ENCODE peak calls at places on chromosomes 16 and 17, in ten cellular contexts. S is EL; D is activated T-cell treated with anti-CD3 and anti-CD28 coated beads, Interleukin-2, amount 50 U/mL, for 4 hours; T is adrenal gland; P is Right ventricle myocardium superior; Y is activated T-helper 1 cell treated with Interleukin-2 at 50 U/mL for 16 hours; N is NCI-H1930; I is effector CD4-positive, alpha-beta T cell; B is AG04449; L is stimulated activated CD4-positive, alpha-beta T cell treated with anti-CD3 and anti-CD28 coated beads, Interleukin-4, amount 100 ng/mL, for 1 hour. H is an unnamed sample.

GRCh38 chr16:56547120-56547948 is 17.5 kb upstream of the MT4 start:
- DNase-seq in S (peak), D (no peak), T (no peak), P (no peak), Y (no peak), N (no peak), I (no peak), B (peak), L (no peak), H (peak)

GRCh38 chr17:75366432-75366831 is 39.0 kb downstream of the GRB2 start:
- DNase-seq in S (no peak), D (no peak), T (no peak), P (no peak), Y (no peak), N (no peak), I (no peak), B (no peak), L (no peak), H (no peak)

GRCh38 chr16:30030011-30030685 is 923 bp downstream of the TLCD3B start:
- DNase-seq in S (no peak), D (no peak), T (no peak), P (no peak), Y (no peak), N (no peak), I (no peak), B (no peak), L (no peak), H (no peak)

GRCh38 chr16:50427107-50427506 is 58.3 kb upstream of the BRD7 start:
- DNase-seq in S (no peak), D (no peak), T (no peak), P (no peak), Y (no peak), N (no peak), I (no peak), B (no peak), L (no peak), H (no peak)

GRCh38 chr16:26454102-26454501 is 612.6 kb upstream of the C16orf82 start:
- DNase-seq in S (no peak), D (no peak), T (no peak), P (no peak), Y (no peak), N (no peak), I (no peak), B (no peak), L (no peak), H (no peak)

GRCh38 chr16:53803451-53803850 is 99.5 kb downstream of the FTO start:
- DNase-seq in S (no peak), D (no peak), T (no peak), P (no peak), Y (no peak), N (no peak), I (no peak), B (no peak), L (no peak), H (no peak)

GRCh38 chr17:41553176-41553575 is 18.7 kb downstream of the KRT9 start:
- DNase-seq in S (no peak), D (no peak), T (no peak), P (no peak), Y (no peak), N (no peak), I (no peak), B (no peak), L (no peak), H (no peak)

GRCh38 chr17:31696184-31696602 is 162.9 kb downstream of the COPRS start:
- DNase-seq in S (peak), D (no peak), T (peak), P (peak), Y (no peak), N (no peak), I (no peak), B (peak), L (no peak), H (peak)

GRCh38 chr17:12089809-12090384 is 69.2 kb downstream of the MAP2K4 start:
- DNase-seq in S (peak), D (no peak), T (no peak), P (no peak), Y (no peak), N (no peak), I (no peak), B (peak), L (no peak), H (peak)

GRCh38 chr17:78450696-78451344 is 72.4 kb downstream of the PGS1 start:
- DNase-seq in S (peak), D (no peak), T (no peak), P (no peak), Y (no peak), N (no peak), I (no peak), B (no peak), L (no peak), H (no peak)

GRCh38 chr16:85659805-85660511 is 28.8 kb downstream of the GINS2 start:
- DNase-seq in S (peak), D (peak), T (peak), P (peak), Y (peak), N (no peak), I (peak), B (no peak), L (peak), H (peak)

GRCh38 chr16:29875206-29875605 is 12.2 kb upstream of the CDIPT start:
- DNase-seq in S (no peak), D (no peak), T (no peak), P (no peak), Y (no peak), N (no peak), I (no peak), B (no peak), L (no peak), H (no peak)

GRCh38 chr17:48997827-48998556 is 807 bp downstream of the IGF2BP1 start:
- DNase-seq in S (no peak), D (no peak), T (no peak), P (no peak), Y (no peak), N (peak), I (no peak), B (no peak), L (peak), H (peak)

GRCh38 chr17:520447-521167 is 168.0 kb upstream of the RPH3AL start:
- DNase-seq in S (no peak), D (no peak), T (no peak), P (no peak), Y (no peak), N (no peak), I (no peak), B (no peak), L (no peak), H (no peak)

GRCh38 chr16:49621240-49622083 is 234.4 kb downstream of the ZNF423 start:
- DNase-seq in S (no peak), D (no peak), T (no peak), P (no peak), Y (no peak), N (no peak), I (no peak), B (no peak), L (no peak), H (no peak)

GRCh38 chr16:85187447-85187846 is 75.2 kb upstream of the CIBAR2 start:
- DNase-seq in S (no peak), D (no peak), T (no peak), P (no peak), Y (no peak), N (no peak), I (no peak), B (no peak), L (no peak), H (no peak)

GRCh38 chr16:14303182-14303618 is 232.1 kb downstream of the MRTFB start:
- DNase-seq in S (peak), D (no peak), T (peak), P (no peak), Y (no peak), N (no peak), I (no peak), B (no peak), L (no peak), H (no peak)

GRCh38 chr16:78024159-78024558 is 1.8 kb downstream of the CLEC3A start:
- DNase-seq in S (no peak), D (no peak), T (no peak), P (no peak), Y (no peak), N (no peak), I (no peak), B (no peak), L (no peak), H (no peak)

GRCh38 chr17:45020354-45021138 is 30.9 kb downstream of the DCAKD start:
- DNase-seq in S (no peak), D (no peak), T (peak), P (peak), Y (no peak), N (no peak), I (no peak), B (no peak), L (no peak), H (no peak)

GRCh38 chr17:55722742-55723487 is at the start of gene TMEM100:
- DNase-seq in S (peak), D (no peak), T (peak), P (no peak), Y (no peak), N (no peak), I (no peak), B (no peak), L (no peak), H (peak)

GRCh38 chr16:22353188-22353919 is 21.1 kb downstream of the CDR2 start:
- DNase-seq in S (peak), D (no peak), T (no peak), P (no peak), Y (no peak), N (no peak), I (no peak), B (peak), L (no peak), H (peak)

GRCh38 chr16:48491517-48491916 is 106.3 kb upstream of the SIAH1 start:
- DNase-seq in S (no peak), D (no peak), T (no peak), P (no peak), Y (no peak), N (no peak), I (no peak), B (no peak), L (no peak), H (peak)

GRCh38 chr16:80540516-80541305 is at the start of gene DYNLRB2:
- DNase-seq in S (peak), D (peak), T (peak), P (peak), Y (peak), N (peak), I (peak), B (peak), L (peak), H (peak)

GRCh38 chr16:56866955-56867830 is 2.2 kb downstream of the SLC12A3 start:
- DNase-seq in S (peak), D (peak), T (peak), P (no peak), Y (no peak), N (peak), I (peak), B (no peak), L (peak), H (peak)

GRCh38 chr17:5786510-5786875 is 202.2 kb upstream of the NLRP1 start:
- DNase-seq in S (no peak), D (no peak), T (no peak), P (no peak), Y (no peak), N (no peak), I (no peak), B (no peak), L (no peak), H (no peak)